ENCODE peak calls at places on chromosomes 16 and 17, in ten cellular contexts. One of them, this sample, is unnamed. For H3K27me3, the result is how much of the 10 kb centered on the place peaks cover.

GRCh38 chr17:41957058-41957868 is 9.3 kb upstream of the CNP start:
- DNase-seq in esophagus muscularis mucosa: no peak
- DNase-seq in K562: peak
- DNase-seq in transverse colon: no peak
- DNase-seq in GM12878: no peak
- DNase-seq in stomach: no peak
- DNase-seq in sigmoid colon: no peak
- DNase-seq in HepG2: peak
- DNase-seq in SK-N-SH: no peak
- DNase-seq in H1: no peak
- DNase-seq in this sample: no peak

GRCh38 chr16:17244865-17245264 is 225.9 kb downstream of the XYLT1 start:
- DNase-seq in esophagus muscularis mucosa: no peak
- DNase-seq in K562: no peak
- DNase-seq in transverse colon: no peak
- DNase-seq in GM12878: no peak
- DNase-seq in stomach: no peak
- DNase-seq in sigmoid colon: no peak
- DNase-seq in HepG2: no peak
- DNase-seq in SK-N-SH: no peak
- DNase-seq in H1: no peak
- DNase-seq in this sample: no peak

GRCh38 chr17:27360507-27360906 is 66.6 kb downstream of the WSB1 start:
- DNase-seq in esophagus muscularis mucosa: no peak
- DNase-seq in K562: peak
- DNase-seq in transverse colon: no peak
- DNase-seq in GM12878: no peak
- DNase-seq in stomach: no peak
- DNase-seq in sigmoid colon: peak
- DNase-seq in HepG2: no peak
- DNase-seq in SK-N-SH: no peak
- DNase-seq in H1: no peak
- DNase-seq in this sample: no peak

GRCh38 chr16:26648851-26649250 is 417.9 kb upstream of the C16orf82 start:
- DNase-seq in esophagus muscularis mucosa: peak
- DNase-seq in K562: no peak
- DNase-seq in transverse colon: no peak
- DNase-seq in GM12878: no peak
- DNase-seq in stomach: no peak
- DNase-seq in sigmoid colon: no peak
- DNase-seq in HepG2: no peak
- DNase-seq in SK-N-SH: no peak
- DNase-seq in H1: no peak
- DNase-seq in this sample: no peak

GRCh38 chr17:76997981-76998531 is 129.9 kb downstream of the MGAT5B start:
- DNase-seq in esophagus muscularis mucosa: no peak
- DNase-seq in K562: no peak
- DNase-seq in transverse colon: peak
- DNase-seq in GM12878: peak
- DNase-seq in stomach: no peak
- DNase-seq in sigmoid colon: no peak
- DNase-seq in HepG2: no peak
- DNase-seq in SK-N-SH: peak
- DNase-seq in H1: no peak
- DNase-seq in this sample: no peak

GRCh38 chr17:75047398-75048098 is 523 bp downstream of the KCTD2 start:
- DNase-seq in esophagus muscularis mucosa: no peak
- DNase-seq in K562: peak
- DNase-seq in transverse colon: peak
- DNase-seq in GM12878: no peak
- DNase-seq in stomach: no peak
- DNase-seq in sigmoid colon: peak
- DNase-seq in HepG2: no peak
- DNase-seq in SK-N-SH: no peak
- DNase-seq in H1: no peak
- DNase-seq in this sample: peak

GRCh38 chr17:36972186-36972686 is 23.5 kb downstream of the AATF start:
- DNase-seq in esophagus muscularis mucosa: no peak
- DNase-seq in K562: no peak
- DNase-seq in transverse colon: no peak
- DNase-seq in GM12878: no peak
- DNase-seq in stomach: no peak
- DNase-seq in sigmoid colon: no peak
- DNase-seq in HepG2: no peak
- DNase-seq in SK-N-SH: no peak
- DNase-seq in H1: no peak
- DNase-seq in this sample: no peak

GRCh38 chr16:77231047-77231446 is 31.8 kb downstream of the SYCE1L start:
- DNase-seq in esophagus muscularis mucosa: no peak
- DNase-seq in K562: no peak
- DNase-seq in transverse colon: no peak
- DNase-seq in GM12878: no peak
- DNase-seq in stomach: no peak
- DNase-seq in sigmoid colon: no peak
- DNase-seq in HepG2: no peak
- DNase-seq in SK-N-SH: no peak
- DNase-seq in H1: no peak
- DNase-seq in this sample: no peak

GRCh38 chr16:68093816-68094613 is 8.8 kb downstream of the NFATC3 start:
- DNase-seq in esophagus muscularis mucosa: no peak
- DNase-seq in K562: peak
- DNase-seq in transverse colon: no peak
- DNase-seq in GM12878: no peak
- DNase-seq in stomach: no peak
- DNase-seq in sigmoid colon: no peak
- DNase-seq in HepG2: no peak
- DNase-seq in SK-N-SH: no peak
- DNase-seq in H1: no peak
- DNase-seq in this sample: no peak

GRCh38 chr16:68089067-68089466 is 3.9 kb downstream of the NFATC3 start:
- DNase-seq in esophagus muscularis mucosa: no peak
- DNase-seq in K562: no peak
- DNase-seq in transverse colon: no peak
- DNase-seq in GM12878: no peak
- DNase-seq in stomach: no peak
- DNase-seq in sigmoid colon: no peak
- DNase-seq in HepG2: no peak
- DNase-seq in SK-N-SH: no peak
- DNase-seq in H1: no peak
- DNase-seq in this sample: no peak

GRCh38 chr16:68090526-68090925 is 5.4 kb downstream of the NFATC3 start:
- DNase-seq in esophagus muscularis mucosa: no peak
- DNase-seq in K562: no peak
- DNase-seq in transverse colon: no peak
- DNase-seq in GM12878: no peak
- DNase-seq in stomach: no peak
- DNase-seq in sigmoid colon: no peak
- DNase-seq in HepG2: no peak
- DNase-seq in SK-N-SH: no peak
- DNase-seq in H1: no peak
- DNase-seq in this sample: no peak

GRCh38 chr16:68090109-68090508 is 4.9 kb downstream of the NFATC3 start:
- DNase-seq in esophagus muscularis mucosa: no peak
- DNase-seq in K562: peak
- DNase-seq in transverse colon: no peak
- DNase-seq in GM12878: no peak
- DNase-seq in stomach: no peak
- DNase-seq in sigmoid colon: no peak
- DNase-seq in HepG2: no peak
- DNase-seq in SK-N-SH: no peak
- DNase-seq in H1: no peak
- DNase-seq in this sample: no peak

GRCh38 chr16:68091604-68092261 is 6.6 kb downstream of the NFATC3 start:
- DNase-seq in esophagus muscularis mucosa: no peak
- DNase-seq in K562: peak
- DNase-seq in transverse colon: no peak
- DNase-seq in GM12878: no peak
- DNase-seq in stomach: no peak
- DNase-seq in sigmoid colon: no peak
- DNase-seq in HepG2: peak
- DNase-seq in SK-N-SH: no peak
- DNase-seq in H1: no peak
- DNase-seq in this sample: no peak
- TF ChIP-seq EP300 in esophagus muscularis mucosa: no peak
- TF ChIP-seq EP300 in K562: no peak
- TF ChIP-seq EP300 in transverse colon: no peak
- TF ChIP-seq EP300 in GM12878: no peak
- TF ChIP-seq EP300 in stomach: no peak
- TF ChIP-seq EP300 in sigmoid colon: no peak
- TF ChIP-seq EP300 in HepG2: no peak
- TF ChIP-seq EP300 in SK-N-SH: no peak
- TF ChIP-seq EP300 in H1: no peak
- TF ChIP-seq EP300 in this sample: no peak

GRCh38 chr16:75231570-75231969 is 12.8 kb downstream of the CTRB1 start:
- DNase-seq in esophagus muscularis mucosa: no peak
- DNase-seq in K562: no peak
- DNase-seq in transverse colon: no peak
- DNase-seq in GM12878: no peak
- DNase-seq in stomach: no peak
- DNase-seq in sigmoid colon: no peak
- DNase-seq in HepG2: no peak
- DNase-seq in SK-N-SH: no peak
- DNase-seq in H1: no peak
- DNase-seq in this sample: no peak

GRCh38 chr16:75228143-75228976 is 9.6 kb downstream of the CTRB1 start:
- DNase-seq in esophagus muscularis mucosa: no peak
- DNase-seq in K562: no peak
- DNase-seq in transverse colon: no peak
- DNase-seq in GM12878: no peak
- DNase-seq in stomach: no peak
- DNase-seq in sigmoid colon: no peak
- DNase-seq in HepG2: no peak
- DNase-seq in SK-N-SH: no peak
- DNase-seq in H1: no peak
- DNase-seq in this sample: no peak

GRCh38 chr16:75233611-75233938 is 14.8 kb downstream of the CTRB1 start:
- DNase-seq in esophagus muscularis mucosa: no peak
- DNase-seq in K562: no peak
- DNase-seq in transverse colon: no peak
- DNase-seq in GM12878: no peak
- DNase-seq in stomach: no peak
- DNase-seq in sigmoid colon: no peak
- DNase-seq in HepG2: no peak
- DNase-seq in SK-N-SH: no peak
- DNase-seq in H1: no peak
- DNase-seq in this sample: no peak

GRCh38 chr16:75229172-75230031 is 10.6 kb downstream of the CTRB1 start:
- DNase-seq in esophagus muscularis mucosa: no peak
- DNase-seq in K562: no peak
- DNase-seq in transverse colon: no peak
- DNase-seq in GM12878: no peak
- DNase-seq in stomach: no peak
- DNase-seq in sigmoid colon: no peak
- DNase-seq in HepG2: no peak
- DNase-seq in SK-N-SH: no peak
- DNase-seq in H1: no peak
- DNase-seq in this sample: no peak

GRCh38 chr16:75230471-75231110 is 11.8 kb downstream of the CTRB1 start:
- DNase-seq in esophagus muscularis mucosa: no peak
- DNase-seq in K562: no peak
- DNase-seq in transverse colon: no peak
- DNase-seq in GM12878: no peak
- DNase-seq in stomach: no peak
- DNase-seq in sigmoid colon: no peak
- DNase-seq in HepG2: no peak
- DNase-seq in SK-N-SH: no peak
- DNase-seq in H1: no peak
- DNase-seq in this sample: no peak
- H3K4me3 ChIP-seq in esophagus muscularis mucosa: no peak
- H3K4me3 ChIP-seq in K562: no peak
- H3K4me3 ChIP-seq in transverse colon: no peak
- H3K4me3 ChIP-seq in GM12878: no peak
- H3K4me3 ChIP-seq in stomach: no peak
- H3K4me3 ChIP-seq in sigmoid colon: no peak
- H3K4me3 ChIP-seq in HepG2: no peak
- H3K4me3 ChIP-seq in SK-N-SH: no peak
- H3K4me3 ChIP-seq in H1: no peak
- H3K4me3 ChIP-seq in this sample: no peak

GRCh38 chr16:30665155-30665829 is 7.1 kb downstream of the FBRS start:
- DNase-seq in esophagus muscularis mucosa: no peak
- DNase-seq in K562: no peak
- DNase-seq in transverse colon: no peak
- DNase-seq in GM12878: no peak
- DNase-seq in stomach: no peak
- DNase-seq in sigmoid colon: no peak
- DNase-seq in HepG2: no peak
- DNase-seq in SK-N-SH: no peak
- DNase-seq in H1: no peak
- DNase-seq in this sample: no peak

GRCh38 chr16:30663820-30664528 is 5.7 kb downstream of the FBRS start:
- DNase-seq in esophagus muscularis mucosa: no peak
- DNase-seq in K562: no peak
- DNase-seq in transverse colon: no peak
- DNase-seq in GM12878: no peak
- DNase-seq in stomach: no peak
- DNase-seq in sigmoid colon: no peak
- DNase-seq in HepG2: no peak
- DNase-seq in SK-N-SH: no peak
- DNase-seq in H1: no peak
- DNase-seq in this sample: no peak

GRCh38 chr16:30664616-30665109 is 6.4 kb downstream of the FBRS start:
- DNase-seq in esophagus muscularis mucosa: no peak
- DNase-seq in K562: no peak
- DNase-seq in transverse colon: no peak
- DNase-seq in GM12878: no peak
- DNase-seq in stomach: no peak
- DNase-seq in sigmoid colon: no peak
- DNase-seq in HepG2: no peak
- DNase-seq in SK-N-SH: no peak
- DNase-seq in H1: no peak
- DNase-seq in this sample: peak

GRCh38 chr16:30662449-30662848 is 4.2 kb downstream of the FBRS start:
- DNase-seq in esophagus muscularis mucosa: no peak
- DNase-seq in K562: no peak
- DNase-seq in transverse colon: no peak
- DNase-seq in GM12878: no peak
- DNase-seq in stomach: no peak
- DNase-seq in sigmoid colon: no peak
- DNase-seq in HepG2: no peak
- DNase-seq in SK-N-SH: no peak
- DNase-seq in H1: no peak
- DNase-seq in this sample: peak

DNA sequence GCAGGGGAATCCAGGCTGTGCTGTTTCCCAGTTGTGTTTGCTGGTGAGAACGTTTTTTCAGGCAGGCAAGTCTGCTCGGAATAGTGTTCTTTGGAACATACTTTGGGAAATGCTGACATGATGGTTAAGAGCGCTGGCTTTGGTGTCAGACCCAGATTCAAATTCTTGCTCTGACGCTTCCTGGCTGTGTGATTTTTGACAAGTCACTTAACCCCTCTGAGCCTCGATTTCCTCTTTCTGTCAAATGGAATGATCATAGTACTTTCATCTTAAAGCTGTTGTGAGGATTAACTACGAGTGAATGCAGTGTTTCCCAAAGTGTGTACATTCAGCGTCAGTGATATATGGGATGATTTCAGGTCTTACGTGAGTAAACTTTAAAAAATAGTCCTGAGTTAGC is 4.8 kb downstream of the FBRS start:
- DNase-seq in esophagus muscularis mucosa: no peak
- DNase-seq in K562: no peak
- DNase-seq in transverse colon: no peak
- DNase-seq in GM12878: no peak
- DNase-seq in stomach: no peak
- DNase-seq in sigmoid colon: no peak
- DNase-seq in HepG2: no peak
- DNase-seq in SK-N-SH: no peak
- DNase-seq in H1: no peak
- DNase-seq in this sample: no peak
- H3K27me3 ChIP-seq in esophagus muscularis mucosa: under half
- H3K27me3 ChIP-seq in K562: under half
- H3K27me3 ChIP-seq in transverse colon: under half
- H3K27me3 ChIP-seq in GM12878: under half
- H3K27me3 ChIP-seq in stomach: under half
- H3K27me3 ChIP-seq in sigmoid colon: under half
- H3K27me3 ChIP-seq in HepG2: under half
- H3K27me3 ChIP-seq in SK-N-SH: under half
- H3K27me3 ChIP-seq in H1: half or more
- H3K27me3 ChIP-seq in this sample: under half

DNA sequence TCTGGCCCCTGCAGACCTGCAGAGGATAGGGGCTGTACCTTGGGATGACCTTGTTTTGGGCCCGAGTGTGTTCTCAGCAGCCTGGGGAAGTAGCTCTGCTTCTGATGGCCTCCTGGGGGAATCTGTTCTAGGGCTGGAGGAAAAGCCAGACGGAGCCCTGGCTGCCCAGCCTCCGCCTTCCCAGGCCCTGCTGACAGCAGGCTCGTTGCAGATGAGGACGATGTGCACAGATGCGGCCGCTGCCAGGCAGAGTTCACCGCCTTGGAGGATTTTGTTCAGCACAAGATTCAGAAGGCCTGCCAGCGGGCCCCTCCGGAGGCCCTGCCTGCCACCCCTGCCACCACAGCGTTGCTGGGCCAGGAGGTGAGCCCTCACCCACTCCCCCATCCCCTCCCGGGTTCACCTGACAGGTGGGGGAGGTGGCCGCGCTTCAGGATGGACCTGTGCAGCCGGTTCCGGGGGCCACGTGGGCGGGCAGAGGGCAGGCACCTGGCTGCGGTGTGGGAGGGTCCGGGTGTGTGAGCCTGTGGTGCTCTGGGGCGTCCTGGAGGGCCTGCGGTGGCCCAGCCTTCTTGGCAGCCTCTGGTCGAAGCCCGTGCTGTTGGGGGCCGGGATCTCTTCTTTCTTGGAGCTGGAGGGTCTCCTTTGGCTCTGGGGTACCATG is 4.9 kb downstream of the E4F1 start:
- DNase-seq in esophagus muscularis mucosa: no peak
- DNase-seq in K562: no peak
- DNase-seq in transverse colon: no peak
- DNase-seq in GM12878: no peak
- DNase-seq in stomach: no peak
- DNase-seq in sigmoid colon: no peak
- DNase-seq in HepG2: no peak
- DNase-seq in SK-N-SH: no peak
- DNase-seq in H1: no peak
- DNase-seq in this sample: no peak
- TF ChIP-seq EP300 in esophagus muscularis mucosa: no peak
- TF ChIP-seq EP300 in K562: no peak
- TF ChIP-seq EP300 in transverse colon: no peak
- TF ChIP-seq EP300 in GM12878: no peak
- TF ChIP-seq EP300 in stomach: no peak
- TF ChIP-seq EP300 in sigmoid colon: no peak
- TF ChIP-seq EP300 in HepG2: no peak
- TF ChIP-seq EP300 in SK-N-SH: no peak
- TF ChIP-seq EP300 in H1: no peak
- TF ChIP-seq EP300 in this sample: no peak

This sample was measured in ovary.